ENCODE peak calls at places on chromosomes 2 and 18, in five cellular contexts. L is GDM1; P is KBM-7; G is anterior cingulate cortex; W is activated CD4-positive, alpha-beta memory T cell treated with anti-CD3 and anti-CD28 coated beads, Interleukin-2, amount 10 ng/mL, durations not matched to agents 7 days and 5 days. I is an unnamed sample.

GRCh38 chr2:73827018-73827417 is 1.7 kb upstream of the STAMBP start:
- DNase-seq in W (no peak), P (peak), G (no peak), L (peak), I (peak)

GRCh38 chr18:55523001-55523400 is 65.0 kb downstream of the TCF4 start:
- DNase-seq in W (no peak), L (no peak), G (no peak), P (no peak), I (peak)

GRCh38 chr2:207334631-207335371 is 169.1 kb upstream of the KLF7 start:
- DNase-seq in L (no peak), G (no peak), P (no peak), W (peak), I (no peak)

GRCh38 chr2:142131016-142131714 is at the start of gene LRP1B:
- DNase-seq in L (no peak), W (no peak), P (peak), G (peak), I (peak)

GRCh38 chr18:25121442-25121841 is 230.5 kb downstream of the ZNF521 start:
- DNase-seq in P (no peak), L (no peak), G (no peak), W (no peak), I (no peak)

GRCh38 chr2:108165750-108166149 is 74.0 kb upstream of the SULT1C3 start:
- DNase-seq in G (no peak), W (no peak), L (no peak), P (no peak), I (no peak)

GRCh38 chr2:38522754-38523349 is 79.9 kb downstream of the HNRNPLL start:
- DNase-seq in W (no peak), L (no peak), G (no peak), P (no peak), I (peak)

GRCh38 chr2:70069049-70069448 is 18.2 kb upstream of the PCBP1 start:
- DNase-seq in P (no peak), W (peak), G (no peak), L (no peak), I (no peak)

GRCh38 chr2:230929381-230930148 is 4.5 kb upstream of the GPR55 start:
- DNase-seq in L (no peak), P (peak), G (no peak), W (no peak), I (no peak)

GRCh38 chr2:173271825-173272224 is 82.8 kb upstream of the CDCA7 start:
- DNase-seq in G (no peak), L (no peak), W (no peak), P (no peak), I (no peak)

GRCh38 chr18:58572181-58572580 is 56.7 kb downstream of the ALPK2 start:
- DNase-seq in G (no peak), P (no peak), L (no peak), W (no peak), I (no peak)

GRCh38 chr2:181430406-181431199 is 26.6 kb upstream of the ITGA4 start:
- DNase-seq in G (no peak), P (peak), L (peak), W (no peak), I (peak)